ENCODE peak calls at places on chromosomes 16 and 17, in four cellular contexts. Z is dorsolateral prefrontal cortex, W is tibial artery, F is A549. K is an unnamed sample.

GRCh38 chr16:25988089-25988488 is 296.3 kb downstream of the HS3ST4 start:
- DNase-seq in Z (no peak), W (no peak), F (no peak), K (no peak)

GRCh38 chr17:30165960-30166359 is 49.3 kb downstream of the NSRP1 start:
- DNase-seq in Z (no peak), W (no peak), F (no peak), K (no peak)

GRCh38 chr16:71259086-71259485 is 28.6 kb upstream of the HYDIN start:
- DNase-seq in Z (no peak), W (no peak), F (no peak), K (no peak)

GRCh38 chr16:69131167-69131748 is 1.1 kb downstream of the CHTF8 start:
- DNase-seq in Z (no peak), W (no peak), F (peak; percentile 39), K (no peak)

GRCh38 chr16:75256871-75257343 is 5.5 kb upstream of the BCAR1 start:
- DNase-seq in Z (no peak), W (no peak), F (no peak), K (no peak)

GRCh38 chr17:63445571-63446217 is 412 bp downstream of the CYB561 start:
- DNase-seq in Z (no peak), W (no peak), F (peak; percentile 76), K (no peak)

GRCh38 chr17:2485543-2485942 is 26.1 kb downstream of the METTL16 start:
- DNase-seq in Z (no peak), W (no peak), F (peak; percentile 32), K (no peak)

GRCh38 chr17:42456223-42457106 is 2.2 kb upstream of the ATP6V0A1 start:
- DNase-seq in Z (no peak), W (no peak), F (peak; percentile 16), K (no peak)

GRCh38 chr16:2527071-2527783 is 4.0 kb downstream of the CEMP1 start:
- DNase-seq in Z (no peak), W (no peak), F (no peak), K (no peak)

GRCh38 chr17:7081341-7082062 is 1.5 kb upstream of the CLEC10A start:
- DNase-seq in Z (no peak), W (no peak), F (no peak), K (no peak)

GRCh38 chr16:66143422-66143821 is 223.1 kb upstream of the CDH5 start:
- DNase-seq in Z (no peak), W (no peak), F (no peak), K (no peak)

GRCh38 chr17:35352284-35352683 is 21.1 kb downstream of the SLFN11 start:
- DNase-seq in Z (no peak), W (no peak), F (no peak), K (no peak)

GRCh38 chr17:6467567-6467966 is 23.3 kb downstream of the PIMREG start:
- DNase-seq in Z (no peak), W (no peak), F (no peak), K (no peak)

GRCh38 chr17:82012482-82013295 is 10.0 kb downstream of the CENPX start:
- DNase-seq in Z (no peak), W (no peak), F (no peak), K (no peak)

GRCh38 chr17:49850772-49851386 is 3.0 kb upstream of the TAC4 start:
- DNase-seq in Z (no peak), W (no peak), F (no peak), K (no peak)

GRCh38 chr17:39077874-39078273 is 73.6 kb downstream of the PLXDC1 start:
- DNase-seq in Z (no peak), W (no peak), F (no peak), K (no peak)
- TF ChIP-seq CTCF in Z (no peak), W (no peak), F (peak; percentile 12), K (no peak)

GRCh38 chr16:27781195-27781524 is 231.2 kb downstream of the KATNIP start:
- DNase-seq in Z (no peak), W (peak; percentile 33), F (no peak), K (no peak)

GRCh38 chr16:27780468-27781194 is 230.7 kb downstream of the KATNIP start:
- DNase-seq in Z (no peak), W (no peak), F (no peak), K (no peak)

GRCh38 chr16:27778926-27779570 is 229.1 kb downstream of the KATNIP start:
- DNase-seq in Z (no peak), W (no peak), F (no peak), K (no peak)

GRCh38 chr16:27778171-27778925 is 228.4 kb downstream of the KATNIP start:
- DNase-seq in Z (no peak), W (no peak), F (no peak), K (no peak)

GRCh38 chr16:27779719-27780161 is 229.8 kb downstream of the KATNIP start:
- DNase-seq in Z (peak; percentile 56), W (peak; percentile 55), F (peak; percentile 33), K (peak; percentile 76)
- TF ChIP-seq CTCF in Z (peak; percentile 70), W (no peak), F (no peak), K (peak; percentile 47)

GRCh38 chr17:58121925-58122324 is 26.3 kb upstream of the OR4D1 start:
- DNase-seq in Z (no peak), W (no peak), F (peak; percentile 76), K (no peak)
- TF ChIP-seq CTCF in Z (peak; percentile 34), W (no peak), F (peak; percentile 51), K (no peak)

GRCh38 chr17:48850792-48851325 is 20.0 kb downstream of the CALCOCO2 start:
- DNase-seq in Z (no peak), W (no peak), F (no peak), K (no peak)
- TF ChIP-seq CTCF in Z (no peak), W (no peak), F (no peak), K (no peak)

GRCh38 chr17:83076930-83077329 is 2.5 kb upstream of the METRNL start:
- DNase-seq in Z (no peak), W (no peak), F (peak; percentile 57), K (no peak)
- TF ChIP-seq CTCF in Z (no peak), W (no peak), F (peak; percentile 54), K (no peak)

K was measured in mesothelial cell of epicardium.